ENCODE peak calls at places on chromosome X, in nine cellular contexts. X is GM12878, U is fibroblast of lung, V is tibial artery, I is cardiac muscle cell, T is left ventricle myocardium inferior, F is bronchial epithelial cell, C is BE2C, R is lower lobe of right lung. E is an unnamed sample. For H3K36me3, the result is how much of the 10 kb centered on the place peaks cover.

GRCh38 chrX:142089193-142089592 is 115.9 kb downstream of the MAGEC2 start:
- DNase-seq in V (no peak), U (peak), F (peak), C (no peak), T (no peak), I (peak), R (no peak), X (no peak), E (no peak)

GRCh38 chrX:9562851-9563250 is 98.0 kb downstream of the TBL1X start:
- DNase-seq in R (no peak), F (peak), C (no peak), X (no peak), T (no peak), I (peak), V (no peak), U (peak), E (no peak)

GRCh38 chrX:38365939-38366338 is 13.5 kb downstream of the OTC start:
- DNase-seq in V (no peak), I (no peak), U (no peak), F (no peak), C (no peak), R (no peak), X (no peak), T (no peak), E (no peak)

GRCh38 chrX:47690175-47690574 is 31.2 kb upstream of the UXT start:
- DNase-seq in V (no peak), I (peak), R (no peak), U (no peak), T (no peak), F (no peak), C (no peak), X (no peak), E (no peak)

GRCh38 chrX:1153940-1154339 is 58.5 kb downstream of the CRLF2 start:
- DNase-seq in F (no peak), C (no peak), R (no peak), X (no peak), T (no peak), V (no peak), I (no peak), U (no peak), E (no peak)

GRCh38 chrX:110173192-110174175 is 144.4 kb downstream of the AMMECR1 start:
- DNase-seq in I (peak), X (no peak), R (no peak), T (peak), U (peak), V (no peak), F (peak), C (no peak), E (no peak)

GRCh38 chrX:24672701-24673190 is 21.0 kb upstream of the POLA1 start:
- DNase-seq in T (no peak), X (no peak), V (no peak), U (no peak), I (peak), F (no peak), R (no peak), C (no peak), E (no peak)

GRCh38 chrX:107629533-107629909 is 1.2 kb downstream of the PRPS1 start:
- DNase-seq in U (peak), T (no peak), R (no peak), I (peak), V (no peak), X (no peak), F (peak), C (peak), E (no peak)

GRCh38 chrX:9566150-9566621 is 101.3 kb downstream of the TBL1X start:
- DNase-seq in X (no peak), I (peak), F (peak), V (peak), R (no peak), U (peak), T (peak), C (no peak), E (no peak)

GRCh38 chrX:138914751-138915150 is 203.2 kb upstream of the FGF13 start:
- DNase-seq in C (no peak), T (no peak), R (no peak), I (no peak), X (no peak), F (no peak), V (no peak), U (no peak), E (no peak)

GRCh38 chrX:153395613-153396319 is 5.4 kb downstream of the PNMA6E start:
- DNase-seq in F (no peak), U (no peak), V (no peak), T (no peak), I (no peak), C (no peak), X (no peak), R (no peak), E (no peak)

GRCh38 chrX:102934624-102935023 is 2.4 kb upstream of the RAB40AL start:
- DNase-seq in V (no peak), R (no peak), T (no peak), F (peak), U (peak), I (peak), C (peak), X (no peak), E (no peak)

GRCh38 chrX:53074987-53075386 is 7.2 kb upstream of the TSPYL2 start:
- DNase-seq in I (no peak), C (no peak), V (no peak), F (no peak), R (no peak), U (no peak), T (no peak), X (no peak), E (no peak)

DNA sequence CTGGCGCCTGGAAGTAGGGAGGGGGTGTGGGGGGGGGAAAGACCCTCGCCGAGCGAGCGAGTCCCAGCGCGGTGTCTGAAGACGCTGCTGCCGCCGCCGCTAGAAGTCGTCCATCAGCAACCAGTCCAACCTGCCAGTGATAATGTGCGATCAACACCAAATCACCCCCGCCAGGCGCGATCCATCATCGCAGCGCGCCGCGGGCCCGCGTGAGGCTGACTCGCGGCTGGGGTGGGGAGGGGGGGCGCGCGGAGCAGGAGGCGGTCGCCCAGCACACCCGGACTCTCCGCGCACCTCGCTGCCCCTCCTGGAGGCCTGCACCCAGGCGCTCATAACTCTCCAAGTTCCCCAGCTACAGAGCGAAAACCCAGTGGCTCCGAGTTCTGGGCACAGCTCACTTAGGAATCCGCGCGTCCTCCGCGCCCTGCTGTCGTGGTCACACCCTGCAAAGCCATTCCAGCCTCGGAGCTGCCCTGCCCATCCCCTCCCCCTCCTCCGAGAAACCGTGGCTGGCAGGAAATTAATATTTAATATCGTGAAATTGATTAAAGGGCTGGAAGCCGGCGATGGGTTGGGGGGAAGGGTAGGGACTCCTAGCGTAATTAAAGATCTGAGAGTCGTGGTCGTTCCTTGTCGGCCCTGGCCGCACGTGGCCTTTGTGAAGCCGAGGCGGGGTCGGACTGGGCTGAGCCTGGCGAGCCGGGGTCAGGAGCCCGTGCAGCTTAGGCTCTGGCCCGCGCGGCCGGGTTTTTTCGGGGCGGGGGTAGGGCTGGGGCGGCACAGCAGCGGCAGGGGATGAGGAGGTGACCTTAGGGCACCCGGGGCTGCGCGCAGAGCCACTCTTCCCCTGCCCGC is 58.1 kb upstream of the BCOR start:
- DNase-seq in F (no peak), T (no peak), X (no peak), V (no peak), I (no peak), C (no peak), R (no peak), U (no peak), E (no peak)
- TF ChIP-seq CTCF in F (no peak), T (no peak), X (no peak), V (no peak), I (no peak), C (no peak), R (no peak), U (no peak), E (no peak)

DNA sequence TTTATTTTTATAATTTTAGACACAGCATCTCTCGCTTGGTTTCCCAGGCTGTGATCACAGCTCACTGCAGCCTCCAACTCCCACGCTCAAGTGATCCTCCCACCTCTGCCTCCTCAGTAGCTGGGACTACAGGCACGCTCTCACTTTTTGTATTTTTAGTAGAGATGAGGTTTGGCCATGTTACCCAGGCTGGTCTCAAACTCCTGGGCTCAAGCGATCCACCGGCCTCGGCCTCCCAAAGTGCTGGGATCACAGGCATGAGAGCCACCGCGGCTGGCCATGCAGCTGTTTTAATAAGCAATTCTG is 39.1 kb downstream of the DHRSX start:
- DNase-seq in V (no peak), U (no peak), I (no peak), C (no peak), F (no peak), R (peak), T (no peak), X (no peak), E (no peak)
- H3K36me3 ChIP-seq in V (under half), U (under half), I (under half), C (under half), F (under half), R (under half), T (under half), X (under half), E (under half)

GRCh38 chrX:16870861-16871584 is 861 bp upstream of the RBBP7 start:
- DNase-seq in F (no peak), R (peak), U (no peak), C (peak), I (no peak), V (peak), T (peak), X (no peak), E (no peak)
- TF ChIP-seq CTCF in F (no peak), R (no peak), U (no peak), C (no peak), I (no peak), V (no peak), T (no peak), X (no peak), E (no peak)

GRCh38 chrX:16167181-16167580 is at the start of gene MAGEB17:
- DNase-seq in R (no peak), C (no peak), T (no peak), F (no peak), U (no peak), I (no peak), V (no peak), X (no peak), E (no peak)

GRCh38 chrX:16172391-16172790 is 5.1 kb downstream of the MAGEB17 start:
- DNase-seq in R (no peak), F (no peak), T (no peak), I (no peak), C (no peak), X (no peak), V (no peak), U (no peak), E (no peak)

GRCh38 chrX:16175329-16175728 is 8.0 kb downstream of the MAGEB17 start:
- DNase-seq in X (no peak), C (no peak), V (no peak), I (no peak), F (no peak), T (no peak), U (no peak), R (no peak), E (no peak)

GRCh38 chrX:16171944-16172343 is 4.7 kb downstream of the MAGEB17 start:
- DNase-seq in V (no peak), X (no peak), I (no peak), C (no peak), T (no peak), R (no peak), U (no peak), F (no peak), E (no peak)

DNA sequence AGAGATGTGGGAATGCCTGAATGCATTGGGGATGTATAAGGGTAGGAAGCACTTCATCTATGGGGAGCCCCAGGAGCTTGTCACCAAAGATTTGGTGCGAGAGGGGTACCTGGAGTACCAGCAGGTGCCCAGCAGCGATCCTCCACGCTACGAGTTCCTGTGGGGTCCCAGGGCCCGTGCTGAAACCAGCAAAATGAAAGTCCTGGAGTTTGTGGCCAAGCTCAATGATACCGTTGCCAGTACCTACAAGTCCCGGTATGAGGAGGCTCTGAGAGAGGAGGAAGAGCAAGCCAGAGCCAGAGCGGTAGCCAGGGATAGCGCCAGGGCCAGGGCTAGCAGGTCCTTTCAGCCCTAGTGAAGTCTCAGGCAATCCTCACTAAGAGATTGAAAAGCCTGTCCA is 3.8 kb downstream of the MAGEB17 start:
- DNase-seq in I (no peak), T (no peak), R (no peak), U (no peak), X (no peak), F (no peak), C (no peak), V (no peak), E (no peak)
- H3K36me3 ChIP-seq in I (under half), T (under half), R (under half), U (under half), X (under half), F (under half), C (under half), V (under half), E (under half)

E was measured in GM06990.